ENCODE peak calls at places on chromosomes 2 and 18, in five cellular contexts. One of them, this sample, is unnamed. For H3K36me3 and H3K27me3, the result is how much of the 10 kb centered on the place peaks cover.

GRCh38 chr2:68837861-68838341 is 33.3 kb downstream of the BMP10 start:
- DNase-seq in ovary: no peak
- DNase-seq in heart left ventricle: no peak
- DNase-seq in PC-9: no peak
- DNase-seq in neuronal stem cell: no peak
- DNase-seq in this sample: no peak

GRCh38 chr2:10613263-10613662 is 76.5 kb downstream of the NOL10 start:
- DNase-seq in PC-9: no peak
- DNase-seq in heart left ventricle: no peak
- DNase-seq in ovary: no peak
- DNase-seq in neuronal stem cell: no peak
- DNase-seq in this sample: no peak

GRCh38 chr2:101790856-101791255 is 93.3 kb downstream of the MAP4K4 start:
- DNase-seq in neuronal stem cell: no peak
- DNase-seq in ovary: no peak
- DNase-seq in heart left ventricle: no peak
- DNase-seq in PC-9: no peak
- DNase-seq in this sample: no peak

GRCh38 chr2:3959372-3959771 is 256.0 kb downstream of the DCDC2C start:
- DNase-seq in PC-9: no peak
- DNase-seq in heart left ventricle: no peak
- DNase-seq in ovary: no peak
- DNase-seq in neuronal stem cell: peak
- DNase-seq in this sample: no peak

GRCh38 chr18:26482567-26482966 is 65.8 kb downstream of the KCTD1 start:
- DNase-seq in ovary: no peak
- DNase-seq in heart left ventricle: no peak
- DNase-seq in neuronal stem cell: no peak
- DNase-seq in PC-9: peak
- DNase-seq in this sample: no peak

GRCh38 chr2:46392561-46393351 is 86.6 kb upstream of the TMEM247 start:
- DNase-seq in heart left ventricle: no peak
- DNase-seq in ovary: no peak
- DNase-seq in PC-9: no peak
- DNase-seq in neuronal stem cell: no peak
- DNase-seq in this sample: no peak

GRCh38 chr2:26639685-26640240 is 1.4 kb downstream of the CIB4 start:
- DNase-seq in neuronal stem cell: no peak
- DNase-seq in ovary: no peak
- DNase-seq in PC-9: no peak
- DNase-seq in heart left ventricle: no peak
- DNase-seq in this sample: no peak

GRCh38 chr2:69779258-69779989 is 37.5 kb downstream of the ANXA4 start:
- DNase-seq in neuronal stem cell: no peak
- DNase-seq in PC-9: peak
- DNase-seq in heart left ventricle: no peak
- DNase-seq in ovary: no peak
- DNase-seq in this sample: no peak

GRCh38 chr2:32688511-32688910 is 60.7 kb downstream of the TTC27 start:
- DNase-seq in PC-9: no peak
- DNase-seq in heart left ventricle: no peak
- DNase-seq in neuronal stem cell: no peak
- DNase-seq in ovary: no peak
- DNase-seq in this sample: no peak

GRCh38 chr2:47323009-47323821 is 79.7 kb upstream of the MSH2 start:
- DNase-seq in neuronal stem cell: peak
- DNase-seq in heart left ventricle: peak
- DNase-seq in ovary: peak
- DNase-seq in PC-9: peak
- DNase-seq in this sample: peak

GRCh38 chr18:67243799-67244587 is 272.5 kb downstream of the DSEL start:
- DNase-seq in PC-9: no peak
- DNase-seq in neuronal stem cell: no peak
- DNase-seq in ovary: no peak
- DNase-seq in heart left ventricle: no peak
- DNase-seq in this sample: no peak

GRCh38 chr2:224816816-224817215 is 100.7 kb upstream of the CCDC195 start:
- DNase-seq in heart left ventricle: no peak
- DNase-seq in PC-9: no peak
- DNase-seq in neuronal stem cell: no peak
- DNase-seq in ovary: no peak
- DNase-seq in this sample: no peak

GRCh38 chr18:77087391-77088141 is 45.0 kb downstream of the MBP start:
- DNase-seq in PC-9: peak
- DNase-seq in neuronal stem cell: peak
- DNase-seq in heart left ventricle: peak
- DNase-seq in ovary: peak
- DNase-seq in this sample: no peak

GRCh38 chr2:143284087-143284675 is 155.0 kb downstream of the ARHGAP15 start:
- DNase-seq in ovary: no peak
- DNase-seq in heart left ventricle: no peak
- DNase-seq in neuronal stem cell: peak
- DNase-seq in PC-9: peak
- DNase-seq in this sample: no peak

GRCh38 chr2:238100821-238101771 is 956 bp downstream of the ESPNL start:
- DNase-seq in PC-9: no peak
- DNase-seq in heart left ventricle: no peak
- DNase-seq in neuronal stem cell: no peak
- DNase-seq in ovary: no peak
- DNase-seq in this sample: peak

GRCh38 chr2:105812180-105813044 is 67.7 kb downstream of the NCK2 start:
- DNase-seq in heart left ventricle: peak
- DNase-seq in PC-9: no peak
- DNase-seq in neuronal stem cell: peak
- DNase-seq in ovary: peak
- DNase-seq in this sample: no peak

GRCh38 chr2:15941970-15942710 is 1.8 kb downstream of the MYCN start:
- DNase-seq in PC-9: no peak
- DNase-seq in heart left ventricle: no peak
- DNase-seq in neuronal stem cell: peak
- DNase-seq in ovary: peak
- DNase-seq in this sample: peak

GRCh38 chr2:232415736-232416520 is 9.3 kb downstream of the ALPG start:
- DNase-seq in ovary: no peak
- DNase-seq in neuronal stem cell: no peak
- DNase-seq in heart left ventricle: no peak
- DNase-seq in PC-9: peak
- DNase-seq in this sample: no peak

GRCh38 chr2:238161291-238162051 is 2.7 kb downstream of the ERFE start:
- DNase-seq in ovary: peak
- DNase-seq in PC-9: no peak
- DNase-seq in heart left ventricle: peak
- DNase-seq in neuronal stem cell: no peak
- DNase-seq in this sample: peak

GRCh38 chr2:198545411-198545810 is 741.0 kb downstream of the PLCL1 start:
- DNase-seq in heart left ventricle: no peak
- DNase-seq in PC-9: no peak
- DNase-seq in neuronal stem cell: no peak
- DNase-seq in ovary: no peak
- DNase-seq in this sample: no peak

GRCh38 chr2:108805782-108806181 is 19.2 kb downstream of the CCDC138 start:
- DNase-seq in ovary: no peak
- DNase-seq in PC-9: no peak
- DNase-seq in neuronal stem cell: no peak
- DNase-seq in heart left ventricle: no peak
- DNase-seq in this sample: no peak
- H3K36me3 ChIP-seq in ovary: under half
- H3K36me3 ChIP-seq in PC-9: under half
- H3K36me3 ChIP-seq in neuronal stem cell: half or more
- H3K36me3 ChIP-seq in heart left ventricle: under half
- H3K36me3 ChIP-seq in this sample: under half

GRCh38 chr18:23341383-23341782 is 111.7 kb upstream of the RIOK3 start:
- DNase-seq in ovary: no peak
- DNase-seq in PC-9: no peak
- DNase-seq in heart left ventricle: no peak
- DNase-seq in neuronal stem cell: no peak
- DNase-seq in this sample: no peak

GRCh38 chr18:23337599-23338444 is 115.3 kb upstream of the RIOK3 start:
- DNase-seq in ovary: no peak
- DNase-seq in neuronal stem cell: no peak
- DNase-seq in heart left ventricle: no peak
- DNase-seq in PC-9: no peak
- DNase-seq in this sample: no peak

GRCh38 chr18:23341983-23342382 is 111.1 kb upstream of the RIOK3 start:
- DNase-seq in heart left ventricle: no peak
- DNase-seq in PC-9: no peak
- DNase-seq in ovary: no peak
- DNase-seq in neuronal stem cell: no peak
- DNase-seq in this sample: no peak

GRCh38 chr18:23342506-23342905 is 110.6 kb upstream of the RIOK3 start:
- DNase-seq in PC-9: no peak
- DNase-seq in neuronal stem cell: no peak
- DNase-seq in heart left ventricle: no peak
- DNase-seq in ovary: no peak
- DNase-seq in this sample: no peak

GRCh38 chr18:23340661-23341060 is 112.4 kb upstream of the RIOK3 start:
- DNase-seq in PC-9: no peak
- DNase-seq in neuronal stem cell: no peak
- DNase-seq in heart left ventricle: no peak
- DNase-seq in ovary: no peak
- DNase-seq in this sample: no peak
- H3K4me3 ChIP-seq in PC-9: no peak
- H3K4me3 ChIP-seq in neuronal stem cell: no peak
- H3K4me3 ChIP-seq in heart left ventricle: no peak
- H3K4me3 ChIP-seq in ovary: no peak
- H3K4me3 ChIP-seq in this sample: no peak

GRCh38 chr2:222381556-222381955 is 42.8 kb upstream of the SGPP2 start:
- DNase-seq in PC-9: no peak
- DNase-seq in heart left ventricle: no peak
- DNase-seq in neuronal stem cell: no peak
- DNase-seq in ovary: no peak
- DNase-seq in this sample: no peak
- H3K27me3 ChIP-seq in PC-9: under half
- H3K27me3 ChIP-seq in heart left ventricle: under half
- H3K27me3 ChIP-seq in neuronal stem cell: under half
- H3K27me3 ChIP-seq in ovary: under half
- H3K27me3 ChIP-seq in this sample: under half

GRCh38 chr2:54862742-54863141 is 139.3 kb downstream of the EML6 start:
- DNase-seq in ovary: no peak
- DNase-seq in PC-9: no peak
- DNase-seq in neuronal stem cell: no peak
- DNase-seq in heart left ventricle: no peak
- DNase-seq in this sample: no peak

GRCh38 chr2:54866179-54866578 is 142.7 kb downstream of the EML6 start:
- DNase-seq in neuronal stem cell: no peak
- DNase-seq in heart left ventricle: no peak
- DNase-seq in PC-9: no peak
- DNase-seq in ovary: no peak
- DNase-seq in this sample: no peak

GRCh38 chr2:54864727-54865126 is 141.3 kb downstream of the EML6 start:
- DNase-seq in heart left ventricle: no peak
- DNase-seq in ovary: no peak
- DNase-seq in neuronal stem cell: no peak
- DNase-seq in PC-9: no peak
- DNase-seq in this sample: no peak

GRCh38 chr2:54862229-54862628 is 138.8 kb downstream of the EML6 start:
- DNase-seq in neuronal stem cell: no peak
- DNase-seq in heart left ventricle: no peak
- DNase-seq in ovary: no peak
- DNase-seq in PC-9: no peak
- DNase-seq in this sample: no peak

DNA sequence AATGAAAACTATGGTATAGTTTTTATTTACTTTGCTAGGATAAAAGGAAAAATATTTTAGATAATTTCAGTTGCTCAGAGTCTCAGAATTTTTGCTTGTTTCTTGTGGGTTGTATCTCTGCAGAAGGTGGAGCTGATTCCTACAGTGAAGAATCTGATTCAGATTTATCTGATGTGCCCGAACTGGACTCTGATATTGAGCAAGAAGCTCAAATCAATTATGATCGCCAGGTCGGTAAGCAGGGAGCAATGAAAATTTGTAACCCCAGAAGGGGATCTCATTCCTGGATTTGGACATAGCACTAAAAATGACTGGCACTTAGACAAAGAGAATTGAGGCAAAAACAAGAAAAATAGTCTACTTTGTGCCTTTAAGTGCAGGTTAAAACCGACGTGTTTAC is 140.2 kb downstream of the EML6 start:
- DNase-seq in heart left ventricle: no peak
- DNase-seq in PC-9: no peak
- DNase-seq in neuronal stem cell: no peak
- DNase-seq in ovary: no peak
- DNase-seq in this sample: no peak
- H3K36me3 ChIP-seq in heart left ventricle: under half
- H3K36me3 ChIP-seq in PC-9: under half
- H3K36me3 ChIP-seq in neuronal stem cell: under half
- H3K36me3 ChIP-seq in ovary: under half
- H3K36me3 ChIP-seq in this sample: under half

GRCh38 chr2:178268435-178268834 is 74.1 kb downstream of the OSBPL6 start:
- DNase-seq in neuronal stem cell: no peak
- DNase-seq in ovary: no peak
- DNase-seq in heart left ventricle: no peak
- DNase-seq in PC-9: no peak
- DNase-seq in this sample: no peak
- H3K4me3 ChIP-seq in neuronal stem cell: no peak
- H3K4me3 ChIP-seq in ovary: no peak
- H3K4me3 ChIP-seq in heart left ventricle: no peak
- H3K4me3 ChIP-seq in PC-9: no peak
- H3K4me3 ChIP-seq in this sample: no peak

GRCh38 chr2:191629001-191629453 is 48.9 kb upstream of the NABP1 start:
- DNase-seq in PC-9: no peak
- DNase-seq in ovary: no peak
- DNase-seq in heart left ventricle: no peak
- DNase-seq in neuronal stem cell: no peak
- DNase-seq in this sample: no peak

GRCh38 chr2:191625016-191625415 is 52.9 kb upstream of the NABP1 start:
- DNase-seq in ovary: no peak
- DNase-seq in heart left ventricle: no peak
- DNase-seq in PC-9: no peak
- DNase-seq in neuronal stem cell: no peak
- DNase-seq in this sample: no peak

GRCh38 chr2:191630313-191630712 is 47.6 kb upstream of the NABP1 start:
- DNase-seq in PC-9: no peak
- DNase-seq in ovary: no peak
- DNase-seq in neuronal stem cell: no peak
- DNase-seq in heart left ventricle: no peak
- DNase-seq in this sample: no peak

GRCh38 chr2:191626497-191627151 is 51.3 kb upstream of the NABP1 start:
- DNase-seq in heart left ventricle: no peak
- DNase-seq in PC-9: no peak
- DNase-seq in ovary: no peak
- DNase-seq in neuronal stem cell: no peak
- DNase-seq in this sample: no peak

GRCh38 chr2:191627518-191627917 is 50.4 kb upstream of the NABP1 start:
- DNase-seq in ovary: no peak
- DNase-seq in neuronal stem cell: no peak
- DNase-seq in PC-9: no peak
- DNase-seq in heart left ventricle: no peak
- DNase-seq in this sample: no peak
- H3K27me3 ChIP-seq in ovary: under half
- H3K27me3 ChIP-seq in neuronal stem cell: under half
- H3K27me3 ChIP-seq in PC-9: under half
- H3K27me3 ChIP-seq in heart left ventricle: under half
- H3K27me3 ChIP-seq in this sample: under half

DNA sequence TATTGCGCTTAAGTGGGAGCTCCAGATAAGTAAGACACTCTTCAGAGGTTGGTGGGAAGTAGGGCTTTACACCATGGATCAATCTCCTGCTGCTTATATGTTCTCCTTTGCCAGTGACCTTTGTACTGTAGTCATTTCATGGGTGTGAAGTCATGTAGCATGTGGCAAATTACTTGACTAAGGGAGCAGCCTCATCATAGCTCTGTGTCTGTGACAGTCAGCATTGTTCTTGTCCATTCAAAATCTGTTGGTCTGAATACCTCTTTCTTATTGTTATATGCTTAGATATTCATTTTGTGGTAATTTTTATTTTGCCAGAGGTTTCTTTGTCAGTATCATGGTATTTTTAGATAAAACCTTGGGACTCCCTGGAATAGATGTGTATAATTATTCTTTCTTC is 18.2 kb downstream of the SLC4A1AP start:
- DNase-seq in heart left ventricle: no peak
- DNase-seq in ovary: no peak
- DNase-seq in neuronal stem cell: no peak
- DNase-seq in PC-9: no peak
- DNase-seq in this sample: no peak
- H3K36me3 ChIP-seq in heart left ventricle: half or more
- H3K36me3 ChIP-seq in ovary: under half
- H3K36me3 ChIP-seq in neuronal stem cell: half or more
- H3K36me3 ChIP-seq in PC-9: under half
- H3K36me3 ChIP-seq in this sample: under half

This sample was measured in pancreas.